ENCODE peak calls at places on chromosome 2, in eight cellular contexts. X, I, O, V, M, C, W and D are unnamed samples.

GRCh38 chr2:205716126-205716525 is 33.8 kb downstream of the NRP2 start:
- DNase-seq in X (no peak), I (no peak), O (no peak), V (peak), M (no peak), C (no peak), W (no peak), D (no peak)

GRCh38 chr2:66830881-66831280 is 396.0 kb downstream of the MEIS1 start:
- DNase-seq in X (no peak), I (no peak), O (no peak), V (no peak), M (no peak), C (no peak), W (no peak), D (no peak)

GRCh38 chr2:57139179-57139578 is 907.4 kb upstream of the VRK2 start:
- DNase-seq in X (no peak), I (no peak), O (no peak), V (no peak), M (no peak), C (no peak), W (no peak), D (no peak)

GRCh38 chr2:171419333-171419732 is 14.5 kb downstream of the METTL8 start:
- DNase-seq in X (no peak), I (no peak), O (no peak), V (no peak), M (no peak), C (no peak), W (no peak), D (no peak)

GRCh38 chr2:222057249-222058073 is 241.3 kb downstream of the PAX3 start:
- DNase-seq in X (no peak), I (no peak), O (no peak), V (peak), M (peak), C (no peak), W (no peak), D (no peak)

GRCh38 chr2:56448403-56448998 is 264.7 kb downstream of the CCDC85A start:
- DNase-seq in X (no peak), I (no peak), O (peak), V (peak), M (peak), C (no peak), W (no peak), D (no peak)

GRCh38 chr2:148523315-148523714 is 121.2 kb upstream of the EPC2 start:
- DNase-seq in X (no peak), I (no peak), O (no peak), V (no peak), M (no peak), C (no peak), W (no peak), D (no peak)

GRCh38 chr2:25557179-25558036 is 116.0 kb downstream of the DTNB start:
- DNase-seq in X (no peak), I (no peak), O (peak), V (no peak), M (no peak), C (no peak), W (no peak), D (no peak)

GRCh38 chr2:168686485-168687191 is 115.8 kb upstream of the NOSTRIN start:
- DNase-seq in X (no peak), I (no peak), O (peak), V (no peak), M (peak), C (no peak), W (no peak), D (no peak)

GRCh38 chr2:24793752-24794477 is 690 bp downstream of the CENPO start:
- DNase-seq in X (no peak), I (no peak), O (peak), V (peak), M (peak), C (no peak), W (no peak), D (no peak)

GRCh38 chr2:54350422-54350821 is 94.4 kb upstream of the TSPYL6 start:
- DNase-seq in X (no peak), I (no peak), O (peak), V (no peak), M (no peak), C (no peak), W (no peak), D (no peak)

GRCh38 chr2:172283476-172283875 is 143.9 kb upstream of the ITGA6 start:
- DNase-seq in X (no peak), I (no peak), O (peak), V (no peak), M (peak), C (no peak), W (peak), D (no peak)

GRCh38 chr2:54041135-54041534 is 70.3 kb upstream of the PSME4 start:
- DNase-seq in X (no peak), I (no peak), O (peak), V (no peak), M (peak), C (no peak), W (peak), D (no peak)

GRCh38 chr2:50746526-50746925 is 285.4 kb downstream of the NRXN1 start:
- DNase-seq in X (no peak), I (no peak), O (peak), V (no peak), M (peak), C (no peak), W (no peak), D (no peak)

GRCh38 chr2:43274721-43275120 is 48.3 kb upstream of the ZFP36L2 start:
- DNase-seq in X (no peak), I (no peak), O (no peak), V (no peak), M (no peak), C (no peak), W (no peak), D (no peak)

GRCh38 chr2:201964631-201965206 is 68.9 kb upstream of the FZD7 start:
- DNase-seq in X (no peak), I (no peak), O (peak), V (no peak), M (no peak), C (peak), W (no peak), D (no peak)

GRCh38 chr2:45652090-45653050 is 895 bp downstream of the PRKCE start:
- DNase-seq in X (no peak), I (peak), O (no peak), V (no peak), M (peak), C (peak), W (peak), D (peak)

GRCh38 chr2:165762723-165763122 is 31.3 kb downstream of the GALNT3 start:
- DNase-seq in X (no peak), I (no peak), O (no peak), V (no peak), M (no peak), C (no peak), W (no peak), D (no peak)

GRCh38 chr2:64837116-64837704 is 152.0 kb upstream of the SLC1A4 start:
- DNase-seq in X (no peak), I (no peak), O (peak), V (peak), M (peak), C (no peak), W (peak), D (no peak)

GRCh38 chr2:135590594-135591290 is 59.5 kb downstream of the R3HDM1 start:
- DNase-seq in X (no peak), I (no peak), O (no peak), V (no peak), M (no peak), C (no peak), W (no peak), D (no peak)

GRCh38 chr2:197786010-197786877 is 1.1 kb upstream of the BOLL start:
- DNase-seq in X (peak), I (peak), O (no peak), V (peak), M (peak), C (peak), W (no peak), D (peak)

GRCh38 chr2:43070039-43070438 is 156.4 kb downstream of the ZFP36L2 start:
- DNase-seq in X (no peak), I (peak), O (no peak), V (no peak), M (no peak), C (no peak), W (no peak), D (no peak)

GRCh38 chr2:189096769-189097447 is 82.7 kb downstream of the COL5A2 start:
- DNase-seq in X (no peak), I (no peak), O (peak), V (peak), M (peak), C (no peak), W (peak), D (no peak)

GRCh38 chr2:12424219-12424618 is 292.5 kb upstream of the TRIB2 start:
- DNase-seq in X (no peak), I (no peak), O (no peak), V (no peak), M (peak), C (no peak), W (no peak), D (no peak)